ENCODE peak calls at places on chromosomes 5 and 9, in eight cellular contexts. W is endothelial cell, Z is MCF 10A, L is nephron progenitor cell, E is stomach, Y is Calu3, F is mesothelial cell of epicardium, D is A549. O is an unnamed sample.

GRCh38 chr5:149646564-149646963 is 65.3 kb downstream of the ARHGEF37 start:
- DNase-seq in W (no peak), Z (peak), L (no peak), E (no peak), Y (no peak), F (peak), D (no peak), O (no peak)

GRCh38 chr9:9392755-9393154 is 1220.0 kb downstream of the PTPRD start:
- DNase-seq in W (no peak), Z (no peak), L (no peak), E (no peak), Y (no peak), F (no peak), D (no peak), O (no peak)

GRCh38 chr5:28414619-28415018 is 1376.2 kb upstream of the CDH9 start:
- DNase-seq in W (no peak), Z (no peak), L (no peak), E (no peak), Y (no peak), F (no peak), D (no peak), O (no peak)

GRCh38 chr5:41707853-41708603 is 162.2 kb downstream of the OXCT1 start:
- DNase-seq in W (peak), Z (peak), L (no peak), E (no peak), Y (no peak), F (no peak), D (peak), O (no peak)

GRCh38 chr9:111271481-111272080 is 58.4 kb downstream of the OR2K2 start:
- DNase-seq in W (no peak), Z (no peak), L (no peak), E (no peak), Y (no peak), F (no peak), D (no peak), O (no peak)

GRCh38 chr5:33675958-33676464 is 215.8 kb downstream of the ADAMTS12 start:
- DNase-seq in W (no peak), Z (no peak), L (no peak), E (no peak), Y (no peak), F (no peak), D (no peak), O (no peak)

GRCh38 chr9:34686231-34686630 is 4.8 kb downstream of the CCL19 start:
- DNase-seq in W (no peak), Z (no peak), L (no peak), E (no peak), Y (no peak), F (no peak), D (no peak), O (no peak)

GRCh38 chr5:21826884-21827283 is 1026.3 kb downstream of the CDH12 start:
- DNase-seq in W (no peak), Z (no peak), L (no peak), E (no peak), Y (no peak), F (no peak), D (no peak), O (no peak)

GRCh38 chr9:86406366-86406765 is 52.2 kb upstream of the TUT7 start:
- DNase-seq in W (no peak), Z (peak), L (no peak), E (no peak), Y (no peak), F (no peak), D (no peak), O (no peak)

GRCh38 chr5:116575635-116576042 is 1.0 kb upstream of the SEMA6A start:
- DNase-seq in W (peak), Z (peak), L (peak), E (no peak), Y (peak), F (peak), D (no peak), O (no peak)

GRCh38 chr5:97097348-97098220 is 44.8 kb downstream of the LIX1 start:
- DNase-seq in W (no peak), Z (no peak), L (no peak), E (no peak), Y (no peak), F (no peak), D (no peak), O (no peak)

GRCh38 chr5:37661227-37661920 is 178.5 kb downstream of the GDNF start:
- DNase-seq in W (no peak), Z (no peak), L (no peak), E (no peak), Y (no peak), F (no peak), D (no peak), O (no peak)

GRCh38 chr5:123617561-123617960 is 105.6 kb downstream of the CSNK1G3 start:
- DNase-seq in W (no peak), Z (no peak), L (no peak), E (no peak), Y (no peak), F (no peak), D (no peak), O (no peak)

GRCh38 chr5:134020188-134020587 is 15.4 kb upstream of the VDAC1 start:
- DNase-seq in W (no peak), Z (no peak), L (no peak), E (peak), Y (peak), F (no peak), D (no peak), O (no peak)

GRCh38 chr5:35743644-35744043 is 113.0 kb upstream of the IL7R start:
- DNase-seq in W (no peak), Z (no peak), L (no peak), E (no peak), Y (no peak), F (no peak), D (no peak), O (no peak)
- TF ChIP-seq CTCF in W (no peak), Z (no peak), L (no peak), E (no peak), Y (no peak), F (no peak), D (no peak), O (no peak)

GRCh38 chr9:15142903-15143534 is 164.0 kb downstream of the TTC39B start:
- DNase-seq in W (peak), Z (peak), L (peak), E (no peak), Y (no peak), F (no peak), D (peak), O (peak)
- TF ChIP-seq CTCF in W (peak), Z (peak), L (peak), E (peak), Y (no peak), F (peak), D (peak), O (peak)

GRCh38 chr9:20407013-20407412 is 215.3 kb downstream of the MLLT3 start:
- DNase-seq in W (no peak), Z (no peak), L (no peak), E (no peak), Y (no peak), F (no peak), D (no peak), O (no peak)
- TF ChIP-seq CTCF in W (no peak), Z (peak), L (no peak), E (no peak), Y (no peak), F (no peak), D (no peak), O (peak)

DNA sequence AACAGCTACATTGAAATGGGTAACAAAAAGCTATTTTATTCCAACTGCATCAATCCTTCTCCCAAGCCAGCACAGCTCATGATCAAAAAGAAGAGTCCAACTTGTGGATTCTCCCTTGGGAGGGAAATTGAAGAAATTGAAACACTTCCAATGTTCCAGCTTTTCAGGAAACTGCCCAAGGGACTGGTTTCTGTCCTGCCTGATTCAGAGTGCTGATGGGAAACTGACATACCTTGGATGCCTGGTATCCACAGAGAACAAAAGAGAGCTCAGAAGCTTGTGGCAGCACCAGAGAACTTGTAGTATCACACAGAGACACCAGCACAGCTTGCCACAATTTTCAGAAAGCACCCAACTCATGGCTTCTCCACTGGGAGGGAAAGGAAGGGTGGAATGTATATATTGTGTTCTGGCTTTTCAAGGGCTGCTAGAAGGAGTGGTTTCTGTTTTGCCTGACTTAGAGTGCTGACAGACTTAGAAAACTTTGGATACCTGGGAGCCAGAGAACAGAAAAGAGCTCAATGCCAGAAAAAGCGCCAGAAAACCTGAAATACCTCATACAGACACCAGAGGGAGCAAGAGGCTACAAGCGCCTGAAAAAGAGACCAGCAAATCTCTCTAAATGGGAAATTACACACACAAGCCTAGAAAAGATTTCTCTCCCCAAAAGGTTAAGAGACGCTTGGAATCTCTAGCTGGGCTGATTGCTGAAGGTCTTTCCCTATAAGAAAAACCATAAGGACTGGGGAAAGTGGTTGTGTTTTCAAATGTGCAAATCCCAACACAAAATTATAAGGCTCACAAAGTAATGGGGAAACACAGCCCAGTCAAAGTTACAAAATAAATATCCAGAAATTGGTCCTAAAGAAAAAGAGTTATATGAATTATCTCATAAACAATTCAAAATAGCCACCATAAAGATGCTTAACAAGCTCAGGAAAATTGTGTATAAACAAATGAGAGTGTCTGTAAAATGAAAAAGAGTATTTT is 178.8 kb downstream of the SPOCK1 start:
- DNase-seq in W (peak), Z (peak), L (peak), E (peak), Y (peak), F (no peak), D (peak), O (peak)
- TF ChIP-seq CTCF in W (peak), Z (peak), L (peak), E (peak), Y (peak), F (peak), D (peak), O (peak)

DNA sequence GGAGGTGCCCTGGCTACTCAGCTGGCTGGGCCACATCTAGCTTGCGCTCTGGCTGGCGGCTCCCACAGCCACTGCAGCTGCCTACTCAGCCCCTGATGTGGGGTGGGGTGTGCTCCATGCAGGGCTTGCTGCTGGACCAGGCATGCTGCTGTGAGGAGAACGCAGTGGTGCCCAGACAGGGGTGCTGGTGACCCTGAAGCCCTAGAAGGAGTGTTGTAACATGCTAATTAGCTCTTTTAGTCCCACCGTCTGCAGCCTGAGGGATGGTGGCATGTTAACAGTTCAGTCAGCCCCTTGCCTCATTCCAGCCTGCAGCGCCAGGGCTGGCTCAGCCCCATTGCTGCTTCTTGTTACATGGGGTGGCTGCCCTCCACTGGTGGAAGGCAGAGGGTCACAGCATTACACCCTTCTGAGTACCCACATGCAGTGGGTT is 642.3 kb downstream of the DMRTA1 start:
- DNase-seq in W (peak), Z (peak), L (peak), E (no peak), Y (peak), F (no peak), D (no peak), O (no peak)
- TF ChIP-seq CTCF in W (no peak), Z (no peak), L (no peak), E (no peak), Y (no peak), F (no peak), D (no peak), O (peak)

GRCh38 chr5:177576169-177576568 is 15.8 kb upstream of the TMED9 start:
- DNase-seq in W (no peak), Z (no peak), L (no peak), E (no peak), Y (no peak), F (no peak), D (no peak), O (no peak)
- TF ChIP-seq CTCF in W (no peak), Z (no peak), L (no peak), E (no peak), Y (no peak), F (no peak), D (no peak), O (peak)

DNA sequence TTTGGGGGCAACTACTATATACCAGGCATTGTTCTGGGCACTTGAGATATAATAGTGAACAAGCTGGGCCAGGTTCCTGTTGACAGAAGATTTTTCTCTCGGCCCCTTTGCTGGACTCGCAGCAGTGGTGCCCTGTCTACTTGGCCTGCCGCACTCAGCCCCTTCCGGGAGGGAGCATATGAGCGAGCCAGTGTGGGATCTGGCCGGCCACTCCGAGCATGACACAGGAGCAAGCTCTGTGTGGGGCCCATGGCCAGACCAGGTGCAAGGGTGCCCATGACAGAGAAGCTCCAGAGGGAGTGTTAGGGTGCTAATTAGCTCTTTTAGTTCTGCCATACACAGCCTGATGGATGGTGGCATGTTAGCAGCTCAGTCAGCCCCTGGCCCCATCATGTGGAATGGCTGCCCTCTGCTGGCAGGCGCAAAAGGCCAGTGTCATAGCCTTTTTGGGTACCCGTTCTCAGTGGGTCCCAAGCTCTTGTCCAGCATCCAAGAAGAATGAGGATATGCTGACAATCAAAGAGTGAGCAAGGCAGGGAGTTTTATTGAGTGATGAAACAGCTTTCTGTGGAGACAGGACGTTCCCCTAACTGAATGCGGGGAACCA is 9.3 kb upstream of the KIF4B start:
- DNase-seq in W (peak), Z (peak), L (peak), E (peak), Y (peak), F (no peak), D (no peak), O (no peak)
- TF ChIP-seq CTCF in W (no peak), Z (peak), L (peak), E (peak), Y (peak), F (no peak), D (peak), O (peak)

GRCh38 chr9:107878462-107878861 is 388.9 kb upstream of the KLF4 start:
- DNase-seq in W (no peak), Z (no peak), L (no peak), E (no peak), Y (no peak), F (no peak), D (no peak), O (no peak)
- TF ChIP-seq CTCF in W (no peak), Z (no peak), L (no peak), E (no peak), Y (no peak), F (no peak), D (no peak), O (no peak)

DNA sequence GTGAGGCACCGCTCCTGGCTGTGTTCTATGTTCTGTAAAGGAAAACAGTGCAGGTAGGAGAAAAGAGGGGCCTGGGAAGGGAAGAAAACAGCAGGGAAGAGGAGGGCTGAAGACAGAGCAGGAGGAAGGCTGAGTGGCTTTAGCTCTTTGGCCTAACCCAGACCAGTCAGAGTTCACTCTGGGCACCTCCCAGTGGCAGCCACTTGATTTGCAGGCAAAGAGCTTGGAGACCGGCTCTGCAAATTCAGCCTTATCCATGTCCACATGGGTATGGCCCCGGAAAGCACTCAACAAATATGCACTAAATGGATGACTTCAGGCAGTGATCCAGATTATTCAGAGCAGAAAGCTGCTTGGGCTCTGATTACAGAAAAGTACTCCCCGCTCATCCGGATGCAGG is 4.4 kb upstream of the RNU6ATAC start:
- DNase-seq in W (no peak), Z (no peak), L (no peak), E (no peak), Y (no peak), F (no peak), D (no peak), O (no peak)
- TF ChIP-seq CTCF in W (peak), Z (peak), L (no peak), E (no peak), Y (no peak), F (peak), D (no peak), O (no peak)